ENCODE peak calls at places on chromosome X, in nine cellular contexts. E is GM13976; T is iPS-NIHi11; U is activated T-cell treated with anti-CD3 and anti-CD28 coated beads, Interleukin-2, amount 50 U/mL, for 48 hours; C is T47D; I is stimulated activated CD4-positive, alpha-beta T cell treated with anti-CD3 and anti-CD28 coated beads, TNF-alpha, amount 100 ng/mL, for 1 hour; Z is neural progenitor cell; Q is Ammon's horn; K is T-helper 1 cell. P is an unnamed sample.

GRCh38 chrX:76253432-76253831 is 80.6 kb downstream of the PBDC1 start:
- DNase-seq in E (peak), T (peak), U (peak), C (peak), I (no peak), Z (peak), Q (peak), K (no peak), P (peak)

GRCh38 chrX:154300815-154301214 is 5.2 kb downstream of the TKTL1 start:
- DNase-seq in E (no peak), T (no peak), U (no peak), C (no peak), I (no peak), Z (no peak), Q (no peak), K (no peak), P (no peak)

GRCh38 chrX:38260231-38260630 is 39.6 kb upstream of the SRPX start:
- DNase-seq in E (peak), T (peak), U (no peak), C (peak), I (no peak), Z (peak), Q (no peak), K (no peak), P (peak)

GRCh38 chrX:154541896-154542722 is 4.5 kb downstream of the G6PD start:
- DNase-seq in E (no peak), T (no peak), U (peak), C (peak), I (no peak), Z (no peak), Q (peak), K (no peak), P (peak)

GRCh38 chrX:20906571-20906970 is 467.6 kb upstream of the CNKSR2 start:
- DNase-seq in E (no peak), T (no peak), U (no peak), C (no peak), I (no peak), Z (no peak), Q (no peak), K (no peak), P (no peak)

GRCh38 chrX:110745288-110745687 is 50.3 kb downstream of the CHRDL1 start:
- DNase-seq in E (no peak), T (no peak), U (no peak), C (no peak), I (no peak), Z (no peak), Q (no peak), K (no peak), P (no peak)

GRCh38 chrX:22686138-22686541 is 313.6 kb upstream of the DDX53 start:
- DNase-seq in E (no peak), T (no peak), U (no peak), C (peak), I (no peak), Z (no peak), Q (peak), K (no peak), P (no peak)

GRCh38 chrX:149540621-149541520 is at the start of gene EOLA1:
- DNase-seq in E (peak), T (no peak), U (peak), C (peak), I (peak), Z (no peak), Q (peak), K (peak), P (peak)

GRCh38 chrX:71859637-71860036 is 51.0 kb upstream of the NHSL2 start:
- DNase-seq in E (peak), T (peak), U (peak), C (peak), I (no peak), Z (peak), Q (peak), K (no peak), P (peak)

GRCh38 chrX:15301924-15302323 is 13.5 kb downstream of the ASB11 start:
- DNase-seq in E (no peak), T (no peak), U (peak), C (no peak), I (no peak), Z (no peak), Q (peak), K (no peak), P (no peak)

GRCh38 chrX:10507181-10507580 is 113.2 kb downstream of the MID1 start:
- DNase-seq in E (no peak), T (no peak), U (no peak), C (no peak), I (no peak), Z (no peak), Q (no peak), K (no peak), P (peak)

GRCh38 chrX:115892787-115893671 is 277.5 kb upstream of the AGTR2 start:
- DNase-seq in E (no peak), T (peak), U (peak), C (peak), I (no peak), Z (peak), Q (peak), K (no peak), P (peak)

GRCh38 chrX:16664626-16665025 is 14.7 kb downstream of the S100G start:
- DNase-seq in E (no peak), T (no peak), U (no peak), C (peak), I (no peak), Z (no peak), Q (no peak), K (no peak), P (no peak)

GRCh38 chrX:140608111-140608510 is 101.4 kb upstream of the LINC00632 start:
- DNase-seq in E (no peak), T (no peak), U (no peak), C (no peak), I (no peak), Z (no peak), Q (no peak), K (no peak), P (no peak)

GRCh38 chrX:97860206-97860605 is 976.5 kb downstream of the RPA4 start:
- DNase-seq in E (no peak), T (no peak), U (no peak), C (no peak), I (no peak), Z (no peak), Q (peak), K (no peak), P (peak)

GRCh38 chrX:133959972-133960371 is 25.4 kb downstream of the GPC3 start:
- DNase-seq in E (no peak), T (no peak), U (no peak), C (no peak), I (no peak), Z (no peak), Q (no peak), K (no peak), P (no peak)

GRCh38 chrX:29143356-29143755 is 556.1 kb downstream of the IL1RAPL1 start:
- DNase-seq in E (no peak), T (no peak), U (no peak), C (no peak), I (no peak), Z (no peak), Q (no peak), K (no peak), P (no peak)

GRCh38 chrX:41051303-41051702 is 33.9 kb upstream of the USP9X start:
- DNase-seq in E (no peak), T (no peak), U (no peak), C (no peak), I (no peak), Z (no peak), Q (no peak), K (no peak), P (no peak)

GRCh38 chrX:41384041-41384705 is 50.2 kb downstream of the DDX3X start:
- DNase-seq in E (no peak), T (no peak), U (peak), C (no peak), I (peak), Z (no peak), Q (peak), K (peak), P (no peak)

GRCh38 chrX:103913356-103914020 is 48.9 kb upstream of the TMSB15B start:
- DNase-seq in E (no peak), T (no peak), U (no peak), C (no peak), I (no peak), Z (no peak), Q (no peak), K (no peak), P (no peak)

GRCh38 chrX:139758809-139759208 is 50.8 kb upstream of the MCF2 start:
- DNase-seq in E (no peak), T (no peak), U (no peak), C (no peak), I (no peak), Z (no peak), Q (no peak), K (no peak), P (no peak)

GRCh38 chrX:130726661-130727060 is 176.3 kb downstream of the ENOX2 start:
- DNase-seq in E (no peak), T (no peak), U (no peak), C (no peak), I (no peak), Z (no peak), Q (no peak), K (no peak), P (peak)

GRCh38 chrX:7926501-7926900 is 712 bp downstream of the PNPLA4 start:
- DNase-seq in E (no peak), T (no peak), U (no peak), C (no peak), I (no peak), Z (no peak), Q (no peak), K (no peak), P (no peak)

GRCh38 chrX:138886769-138887168 is 175.3 kb upstream of the FGF13 start:
- DNase-seq in E (no peak), T (no peak), U (no peak), C (peak), I (no peak), Z (no peak), Q (no peak), K (no peak), P (no peak)

GRCh38 chrX:68532828-68533227 is 34.0 kb downstream of the YIPF6 start:
- DNase-seq in E (no peak), T (no peak), U (no peak), C (no peak), I (no peak), Z (no peak), Q (peak), K (no peak), P (no peak)

GRCh38 chrX:153909980-153910360 is 5.5 kb downstream of the AVPR2 start:
- DNase-seq in E (no peak), T (no peak), U (no peak), C (no peak), I (no peak), Z (no peak), Q (no peak), K (no peak), P (no peak)

GRCh38 chrX:16999275-16999674 is 52.8 kb downstream of the REPS2 start:
- DNase-seq in E (no peak), T (no peak), U (no peak), C (no peak), I (no peak), Z (no peak), Q (no peak), K (no peak), P (no peak)

GRCh38 chrX:25028726-25029125 is 13.0 kb upstream of the ARX start:
- DNase-seq in E (no peak), T (no peak), U (no peak), C (no peak), I (no peak), Z (no peak), Q (no peak), K (no peak), P (peak)

GRCh38 chrX:475926-476723 is 89.4 kb upstream of the PPP2R3B start:
- DNase-seq in E (no peak), T (no peak), U (no peak), C (no peak), I (no peak), Z (no peak), Q (no peak), K (no peak), P (no peak)

GRCh38 chrX:21529771-21530170 is 128.4 kb downstream of the KLHL34 start:
- DNase-seq in E (no peak), T (no peak), U (no peak), C (no peak), I (no peak), Z (no peak), Q (no peak), K (no peak), P (no peak)

GRCh38 chrX:47097018-47097417 is 18.8 kb downstream of the RGN start:
- DNase-seq in E (no peak), T (no peak), U (no peak), C (no peak), I (no peak), Z (no peak), Q (no peak), K (no peak), P (no peak)

GRCh38 chrX:71143508-71143907 is 1.1 kb upstream of the NLGN3 start:
- DNase-seq in E (no peak), T (no peak), U (no peak), C (no peak), I (no peak), Z (no peak), Q (peak), K (no peak), P (no peak)

GRCh38 chrX:134601240-134601639 is 57.0 kb downstream of the PLAC1 start:
- DNase-seq in E (no peak), T (no peak), U (no peak), C (no peak), I (no peak), Z (no peak), Q (no peak), K (no peak), P (no peak)

GRCh38 chrX:47644557-47645091 is 5.7 kb downstream of the ELK1 start:
- DNase-seq in E (no peak), T (no peak), U (no peak), C (peak), I (no peak), Z (peak), Q (peak), K (no peak), P (no peak)

GRCh38 chrX:95058815-95059214 is 1384.8 kb downstream of the FAM133A start:
- DNase-seq in E (no peak), T (no peak), U (no peak), C (no peak), I (no peak), Z (no peak), Q (no peak), K (no peak), P (peak)

P was measured in COLO829.